ENCODE peak calls at places on chromosome 18, in ten cellular contexts. T, Z, L, B, C, G, Q, U, S and E are unnamed samples.
A peak's percentile ranks its signal among the peaks of the same experiment; 100 is the strongest.

GRCh38 chr18:32383040-32383819 is 87.5 kb downstream of the GAREM1 start:
- DNase-seq in T (no peak), Z (peak; percentile 78), L (no peak), B (peak; percentile 97), C (peak; percentile 53), G (no peak), Q (no peak), U (no peak), S (no peak), E (no peak)

GRCh38 chr18:79849328-79850207 is 51.8 kb downstream of the KCNG2 start:
- DNase-seq in T (no peak), Z (no peak), L (no peak), B (no peak), C (no peak), G (peak; percentile 56), Q (no peak), U (no peak), S (no peak), E (no peak)

GRCh38 chr18:77547757-77548156 is 298.1 kb downstream of the GALR1 start:
- DNase-seq in T (no peak), Z (no peak), L (no peak), B (no peak), C (no peak), G (no peak), Q (no peak), U (no peak), S (no peak), E (no peak)

GRCh38 chr18:11581286-11581685 is 28.1 kb upstream of the SLC35G4 start:
- DNase-seq in T (no peak), Z (no peak), L (no peak), B (no peak), C (no peak), G (no peak), Q (no peak), U (no peak), S (no peak), E (no peak)

GRCh38 chr18:48826271-48826670 is 124.5 kb downstream of the SMAD7 start:
- DNase-seq in T (no peak), Z (no peak), L (no peak), B (no peak), C (no peak), G (no peak), Q (no peak), U (no peak), S (no peak), E (no peak)

GRCh38 chr18:62944454-62944853 is 229.1 kb downstream of the PHLPP1 start:
- DNase-seq in T (no peak), Z (no peak), L (no peak), B (no peak), C (no peak), G (no peak), Q (no peak), U (no peak), S (no peak), E (no peak)

GRCh38 chr18:44818668-44819403 is 138.1 kb downstream of the SETBP1 start:
- DNase-seq in T (no peak), Z (no peak), L (no peak), B (no peak), C (no peak), G (no peak), Q (no peak), U (no peak), S (no peak), E (no peak)

GRCh38 chr18:995641-996040 is 91.0 kb downstream of the ADCYAP1 start:
- DNase-seq in T (no peak), Z (no peak), L (no peak), B (no peak), C (no peak), G (no peak), Q (no peak), U (no peak), S (no peak), E (no peak)